ENCODE peak calls at places on chromosomes 6 and 20, in six cellular contexts. Z is right cardiac atrium, I is cardiac muscle cell, S is epithelial cell of esophagus, Y is neuronal stem cell, F is WERI-Rb-1. V is an unnamed sample.

GRCh38 chr6:18053071-18053475 is 65.6 kb upstream of the KIF13A start:
- DNase-seq in F (no peak), Y (no peak), S (peak; percentile 90), Z (no peak), I (no peak), V (no peak)

GRCh38 chr6:4028051-4028450 is 50.9 kb downstream of the FAM217A start:
- DNase-seq in Y (no peak), I (no peak), F (no peak), S (no peak), Z (no peak), V (no peak)

GRCh38 chr6:122530440-122531046 is 58.9 kb upstream of the SERINC1 start:
- DNase-seq in F (peak; percentile 73), I (peak; percentile 71), S (peak; percentile 75), Z (no peak), Y (peak; percentile 58), V (peak; percentile 18)

GRCh38 chr6:35391240-35391968 is 49.0 kb downstream of the PPARD start:
- DNase-seq in F (no peak), I (peak; percentile 79), Y (no peak), Z (no peak), S (peak; percentile 98), V (peak; percentile 64)

GRCh38 chr6:159691133-159691962 is 1.7 kb downstream of the SOD2 start:
- DNase-seq in S (peak; percentile 87), Y (no peak), Z (no peak), F (no peak), I (peak; percentile 95), V (peak; percentile 64)

GRCh38 chr20:44736170-44737021 is 9.3 kb upstream of the KCNK15 start:
- DNase-seq in Y (peak; percentile 61), S (peak; percentile 68), F (peak; percentile 66), Z (peak; percentile 62), I (peak; percentile 92), V (peak; percentile 60)

GRCh38 chr6:45001663-45002062 is 326.5 kb upstream of the RUNX2 start:
- DNase-seq in Z (no peak), F (no peak), I (no peak), Y (no peak), S (no peak), V (no peak)

GRCh38 chr20:12875510-12875909 is 133.3 kb upstream of the SPTLC3 start:
- DNase-seq in F (peak; percentile 26), Y (peak; percentile 5), S (no peak), Z (no peak), I (no peak), V (no peak)

GRCh38 chr6:36735110-36735971 is 37.7 kb downstream of the RAB44 start:
- DNase-seq in S (peak; percentile 85), Z (peak; percentile 91), F (no peak), I (peak; percentile 94), Y (no peak), V (peak; percentile 93)

GRCh38 chr6:80145509-80145908 is 39.0 kb downstream of the BCKDHB start:
- DNase-seq in S (no peak), I (no peak), F (no peak), Y (no peak), Z (no peak), V (no peak)

GRCh38 chr6:22145294-22145693 is 151.5 kb downstream of the PRL start:
- DNase-seq in Z (no peak), I (no peak), F (no peak), S (no peak), Y (no peak), V (no peak)

GRCh38 chr20:51586005-51586440 is 43.5 kb upstream of the NFATC2 start:
- DNase-seq in Y (no peak), F (no peak), I (peak; percentile 77), S (peak; percentile 71), Z (no peak), V (peak; percentile 79)

GRCh38 chr20:60959971-60960370 is 292.1 kb upstream of the CDH4 start:
- DNase-seq in I (no peak), Z (no peak), S (no peak), F (no peak), Y (no peak), V (no peak)

GRCh38 chr6:54283877-54284860 is 24.1 kb upstream of the TINAG start:
- DNase-seq in S (no peak), I (no peak), F (no peak), Z (no peak), Y (no peak), V (no peak)

GRCh38 chr20:17850674-17851006 is 118.0 kb downstream of the SNX5 start:
- DNase-seq in F (no peak), S (no peak), Y (no peak), I (no peak), Z (no peak), V (no peak)

GRCh38 chr6:46098678-46099077 is 31.1 kb upstream of the ENPP4 start:
- DNase-seq in Y (no peak), F (no peak), S (no peak), I (peak; percentile 6), Z (no peak), V (no peak)

GRCh38 chr6:38498085-38498484 is 141.6 kb downstream of the BTBD9 start:
- DNase-seq in Y (no peak), I (no peak), F (no peak), S (peak; percentile 41), Z (no peak), V (no peak)

GRCh38 chr6:138334000-138334399 is 43.7 kb upstream of the SMIM28 start:
- DNase-seq in Z (no peak), Y (no peak), F (no peak), S (no peak), I (no peak), V (no peak)

GRCh38 chr6:107046316-107046715 is 18.3 kb downstream of the MTRES1 start:
- DNase-seq in S (no peak), I (no peak), Y (peak; percentile 70), Z (no peak), F (no peak), V (no peak)

GRCh38 chr20:3246682-3247081 is 7.7 kb upstream of the SLC4A11 start:
- DNase-seq in Z (no peak), I (no peak), S (no peak), Y (no peak), F (no peak), V (no peak)

GRCh38 chr20:3248993-3249347 is 10.0 kb upstream of the SLC4A11 start:
- DNase-seq in Z (no peak), I (no peak), F (no peak), Y (no peak), S (no peak), V (no peak)

GRCh38 chr20:3247638-3248037 is 8.6 kb upstream of the SLC4A11 start:
- DNase-seq in Z (no peak), S (no peak), F (no peak), Y (no peak), I (peak; percentile 18), V (no peak)

GRCh38 chr20:3250091-3250504 is 11.1 kb upstream of the SLC4A11 start:
- DNase-seq in Y (peak; percentile 21), S (peak; percentile 34), Z (no peak), I (no peak), F (peak; percentile 53), V (no peak)

GRCh38 chr20:3248167-3248992 is 9.4 kb upstream of the SLC4A11 start:
- DNase-seq in Z (peak; percentile 46), Y (peak; percentile 15), S (peak; percentile 18), F (no peak), I (peak; percentile 46), V (no peak)
- H3K4me3 ChIP-seq in Z (no peak overlapping the region), Y (peak overlapping the region; percentile 2), S (no peak overlapping the region), F (no peak overlapping the region), I (no peak overlapping the region), V (peak overlapping the region; percentile 21)

GRCh38 chr6:1313755-1314503 is 2.0 kb downstream of the FOXQ1 start:
- DNase-seq in I (no peak), Z (no peak), S (peak; percentile 67), Y (no peak), F (peak; percentile 76), V (no peak)

GRCh38 chr6:1312193-1312443 is 220 bp downstream of the FOXQ1 start:
- DNase-seq in Y (no peak), I (no peak), S (peak; percentile 46), F (no peak), Z (no peak), V (no peak)

GRCh38 chr6:1312444-1313363 is 806 bp downstream of the FOXQ1 start:
- DNase-seq in F (peak; percentile 79), S (peak; percentile 53), Y (no peak), Z (no peak), I (no peak), V (no peak)

GRCh38 chr6:1314617-1315016 is 2.7 kb downstream of the FOXQ1 start:
- DNase-seq in F (no peak), I (no peak), S (no peak), Z (no peak), Y (no peak), V (no peak)

DNA sequence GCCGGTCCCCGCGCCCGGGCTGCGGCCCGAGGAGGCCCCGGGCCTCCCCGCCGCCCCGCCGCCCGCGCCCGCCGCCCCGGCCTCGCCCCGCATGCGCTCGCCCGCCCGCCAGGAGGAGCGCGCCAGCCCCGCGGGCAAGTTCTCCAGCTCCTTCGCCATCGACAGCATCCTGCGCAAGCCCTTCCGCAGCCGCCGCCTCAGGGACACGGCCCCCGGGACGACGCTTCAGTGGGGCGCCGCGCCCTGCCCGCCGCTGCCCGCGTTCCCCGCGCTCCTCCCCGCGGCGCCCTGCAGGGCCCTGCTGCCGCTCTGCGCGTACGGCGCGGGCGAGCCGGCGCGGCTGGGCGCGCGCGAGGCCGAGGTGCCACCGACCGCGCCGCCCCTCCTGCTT is 1.5 kb downstream of the FOXQ1 start:
- DNase-seq in Z (no peak), F (peak; percentile 34), I (no peak), S (peak; percentile 24), Y (no peak), V (no peak)
- H3K4me3 ChIP-seq in Z (no peak overlapping the region), F (peak overlapping the region; percentile 39), I (no peak overlapping the region), S (peak overlapping the region; percentile 90), Y (peak overlapping the region; percentile 51), V (no peak overlapping the region)

DNA sequence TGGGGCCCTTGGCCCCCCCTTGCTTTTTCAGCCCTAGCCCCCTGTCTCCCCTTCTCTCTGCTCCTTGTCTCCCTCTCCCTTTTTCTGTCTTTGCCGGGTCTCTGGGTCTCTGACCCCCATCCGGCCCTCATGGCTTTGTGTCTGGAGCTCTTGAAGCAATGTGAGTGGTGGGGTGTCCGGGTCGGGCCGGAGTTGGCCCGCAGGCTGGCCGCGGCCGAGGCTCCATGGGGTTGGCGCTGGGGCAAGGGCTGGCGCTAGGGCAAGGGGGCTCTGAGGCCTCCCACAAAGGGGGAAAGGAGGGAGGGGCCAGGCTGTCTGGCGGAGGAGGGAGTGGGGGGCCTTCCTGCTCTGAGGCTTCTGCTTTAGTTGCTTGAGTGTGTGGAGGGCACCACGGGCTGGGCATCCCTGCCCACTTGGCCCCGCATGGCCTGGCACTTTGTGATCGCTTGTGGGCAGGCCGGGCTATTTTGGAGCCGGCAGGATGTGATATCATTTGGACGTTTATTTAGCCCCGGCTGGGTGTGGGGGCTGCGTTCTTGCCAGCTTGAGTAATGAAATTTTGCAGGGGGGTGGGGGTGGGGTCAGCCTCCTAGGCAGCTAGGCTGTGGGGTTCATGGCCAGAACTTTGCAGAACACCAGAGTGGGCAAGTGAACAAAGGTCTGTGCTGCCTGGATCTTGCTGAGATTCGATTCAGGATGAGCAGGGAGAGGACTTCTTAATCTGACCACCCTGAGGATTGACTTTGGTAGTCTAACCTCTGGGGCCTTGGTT is 78.7 kb upstream of the MYL9 start:
- DNase-seq in I (peak; percentile 59), S (peak; percentile 50), Z (peak; percentile 83), Y (no peak), F (no peak), V (no peak)
- H3K4me3 ChIP-seq in I (peak overlapping the region; percentile 64), S (peak overlapping the region; percentile 87), Z (peak overlapping the region; percentile 97), Y (peak overlapping the region; percentile 85), F (peak overlapping the region; percentile 58), V (peak overlapping the region; percentile 98)

DNA sequence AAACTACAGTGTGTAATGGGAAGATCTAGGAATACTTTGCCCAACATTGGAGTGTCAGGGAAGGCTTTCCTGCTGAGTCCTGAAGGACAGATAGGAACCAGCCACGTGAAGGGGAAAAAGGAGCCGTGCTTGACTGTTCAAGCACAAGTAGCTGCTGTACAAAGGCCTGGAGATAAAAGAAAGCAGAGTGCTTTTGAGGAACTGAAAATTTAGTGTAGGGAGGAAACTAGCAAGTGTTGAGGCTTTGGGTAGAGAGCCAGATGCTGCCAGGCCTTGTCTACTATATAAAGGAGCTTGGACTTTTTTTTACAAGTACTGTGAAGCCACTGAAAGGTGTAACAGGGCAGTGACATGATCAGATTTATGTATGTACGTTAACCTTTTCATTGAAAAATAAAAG is 39.0 kb downstream of the DSE start:
- DNase-seq in Y (no peak), I (no peak), F (no peak), S (no peak), Z (no peak), V (no peak)
- H3K4me3 ChIP-seq in Y (no peak overlapping the region), I (no peak overlapping the region), F (no peak overlapping the region), S (no peak overlapping the region), Z (no peak overlapping the region), V (no peak overlapping the region)

V was measured in skeletal muscle cell.